ENCODE peak calls at places on chromosomes 2 and 18, in seven cellular contexts. O is HFF-Myc; S is fibroblast of lung; C is astrocyte of the spinal cord; H is NT2/D1; T is thoracic aorta; V is CD8-positive, alpha-beta T cell. E is an unnamed sample.

GRCh38 chr2:231672617-231673347 is 35.5 kb upstream of the PTMA start:
- DNase-seq in O (no peak), S (peak; percentile 60), C (peak; percentile 44), H (no peak), T (no peak), V (no peak), E (no peak)

GRCh38 chr2:102449370-102449974 is 23.6 kb upstream of the SLC9A4 start:
- DNase-seq in O (peak; percentile 12), S (peak; percentile 66), C (peak; percentile 57), H (peak; percentile 35), T (no peak), V (peak; percentile 67), E (peak; percentile 20)

GRCh38 chr2:128596453-128597430 is 278.1 kb upstream of the HS6ST1 start:
- DNase-seq in O (no peak), S (no peak), C (no peak), H (no peak), T (no peak), V (no peak), E (no peak)

GRCh38 chr2:200862532-200863000 is 1.9 kb downstream of the CLK1 start:
- DNase-seq in O (no peak), S (peak; percentile 78), C (peak; percentile 71), H (no peak), T (no peak), V (peak; percentile 62), E (peak; percentile 50)

GRCh38 chr2:9570182-9571060 is 14.8 kb upstream of the ADAM17 start:
- DNase-seq in O (no peak), S (no peak), C (no peak), H (no peak), T (no peak), V (no peak), E (no peak)

GRCh38 chr2:158740591-158740990 is 54.5 kb upstream of the DAPL1 start:
- DNase-seq in O (peak; percentile 72), S (peak; percentile 66), C (no peak), H (no peak), T (no peak), V (no peak), E (no peak)

GRCh38 chr2:239831272-239831731 is 193.8 kb downstream of the NDUFA10 start:
- DNase-seq in O (no peak), S (no peak), C (no peak), H (peak; percentile 63), T (no peak), V (no peak), E (no peak)

GRCh38 chr2:203580846-203581245 is 45.7 kb upstream of the RAPH1 start:
- DNase-seq in O (no peak), S (no peak), C (no peak), H (no peak), T (no peak), V (no peak), E (no peak)

GRCh38 chr2:584863-585823 is 92.1 kb downstream of the TMEM18 start:
- DNase-seq in O (no peak), S (no peak), C (no peak), H (no peak), T (no peak), V (peak; percentile 42), E (peak; percentile 11)

GRCh38 chr2:175251425-175252041 is 70.0 kb upstream of the ATP5MC3 start:
- DNase-seq in O (no peak), S (peak; percentile 68), C (peak; percentile 45), H (peak; percentile 27), T (no peak), V (no peak), E (no peak)

GRCh38 chr18:66993492-66993891 is 389.6 kb upstream of the CDH19 start:
- DNase-seq in O (no peak), S (no peak), C (no peak), H (no peak), T (no peak), V (no peak), E (no peak)

GRCh38 chr2:120488531-120488930 is 142.6 kb downstream of the INHBB start:
- DNase-seq in O (no peak), S (no peak), C (no peak), H (no peak), T (no peak), V (no peak), E (no peak)

GRCh38 chr2:34012728-34013302 is 413.7 kb upstream of the FAM98A start:
- DNase-seq in O (peak; percentile 6), S (peak; percentile 55), C (peak; percentile 40), H (peak; percentile 81), T (no peak), V (no peak), E (no peak)

GRCh38 chr2:232633413-232634318 is at the start of gene EFHD1:
- DNase-seq in O (no peak), S (peak; percentile 43), C (peak; percentile 61), H (peak; percentile 76), T (peak; percentile 46), V (peak; percentile 47), E (peak; percentile 25)

GRCh38 chr2:196464311-196464710 is 175.2 kb upstream of the CCDC150 start:
- DNase-seq in O (no peak), S (peak; percentile 27), C (peak; percentile 24), H (no peak), T (no peak), V (no peak), E (no peak)

GRCh38 chr2:45670646-45671045 is 19.2 kb downstream of the PRKCE start:
- DNase-seq in O (no peak), S (no peak), C (no peak), H (no peak), T (no peak), V (no peak), E (no peak)

GRCh38 chr18:48547456-48548403 is 8.9 kb downstream of the CTIF start:
- DNase-seq in O (peak; percentile 89), S (peak; percentile 80), C (peak; percentile 77), H (no peak), T (peak; percentile 12), V (no peak), E (no peak)

GRCh38 chr2:20201671-20202070 is 23.3 kb downstream of the SDC1 start:
- DNase-seq in O (no peak), S (no peak), C (no peak), H (no peak), T (no peak), V (no peak), E (no peak)

GRCh38 chr2:176163655-176164021 is 6.5 kb downstream of the HOXD3 start:
- DNase-seq in O (no peak), S (no peak), C (no peak), H (no peak), T (no peak), V (no peak), E (no peak)

GRCh38 chr2:25259744-25260124 is 82.0 kb downstream of the DNMT3A start:
- DNase-seq in O (no peak), S (no peak), C (no peak), H (peak; percentile 97), T (no peak), V (no peak), E (no peak)

GRCh38 chr2:237438082-237438925 is 24.3 kb upstream of the COL6A3 start:
- DNase-seq in O (no peak), S (no peak), C (no peak), H (no peak), T (no peak), V (no peak), E (no peak)

GRCh38 chr2:241302759-241303651 is 12.5 kb downstream of the HDLBP start:
- DNase-seq in O (no peak), S (no peak), C (no peak), H (no peak), T (no peak), V (no peak), E (no peak)

GRCh38 chr2:12315224-12315623 is 401.5 kb upstream of the TRIB2 start:
- DNase-seq in O (no peak), S (no peak), C (no peak), H (no peak), T (no peak), V (no peak), E (no peak)

GRCh38 chr2:189411860-189412259 is 29.4 kb upstream of the WDR75 start:
- DNase-seq in O (peak; percentile 76), S (peak; percentile 99), C (peak; percentile 95), H (no peak), T (no peak), V (no peak), E (no peak)

GRCh38 chr2:65558748-65559147 is 126.3 kb upstream of the SPRED2 start:
- DNase-seq in O (no peak), S (no peak), C (no peak), H (no peak), T (no peak), V (no peak), E (no peak)
- H3K4me3 ChIP-seq in O (no peak overlapping the region), S (no peak overlapping the region), C (no peak overlapping the region), H (no peak overlapping the region), T (no peak overlapping the region), V (no peak overlapping the region), E (no peak overlapping the region)

GRCh38 chr18:26546170-26546874 is 2.0 kb downstream of the KCTD1 start:
- DNase-seq in O (no peak), S (peak; percentile 52), C (peak; percentile 64), H (no peak), T (no peak), V (no peak), E (no peak)
- H3K4me3 ChIP-seq in O (peak overlapping the region; percentile 74), S (no peak overlapping the region), C (peak overlapping the region; percentile 68), H (no peak overlapping the region), T (no peak overlapping the region), V (no peak overlapping the region), E (no peak overlapping the region)

DNA sequence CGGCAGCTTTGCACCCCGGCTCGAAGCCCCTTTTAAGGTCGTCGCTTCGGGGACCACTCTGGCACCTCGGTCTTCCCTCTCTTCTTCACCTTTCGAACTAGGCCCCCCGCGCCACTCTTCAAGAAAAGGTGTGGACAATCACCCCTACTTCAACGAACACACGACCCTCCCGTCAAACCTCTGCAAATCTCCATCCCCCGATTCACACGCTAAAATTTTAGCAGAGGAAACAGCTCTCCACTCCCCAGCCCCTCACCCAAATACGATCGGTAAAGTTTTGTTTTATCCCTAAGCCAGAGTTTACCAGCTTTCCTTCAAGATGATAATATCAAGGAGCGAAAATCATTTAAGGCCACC is 85.4 kb downstream of the RBMS1 start:
- DNase-seq in O (no peak), S (no peak), C (no peak), H (no peak), T (no peak), V (no peak), E (no peak)
- H3K4me3 ChIP-seq in O (peak overlapping the region; percentile 46), S (peak overlapping the region; percentile 28), C (peak overlapping the region; percentile 42), H (peak overlapping the region; percentile 48), T (peak overlapping the region; percentile 95), V (no peak overlapping the region), E (peak overlapping the region; percentile 44)

GRCh38 chr2:236167297-236168109 is 683 bp downstream of the GBX2 start:
- DNase-seq in O (no peak), S (peak; percentile 20), C (peak; percentile 55), H (no peak), T (no peak), V (no peak), E (no peak)
- H3K4me3 ChIP-seq in O (no peak overlapping the region), S (no peak overlapping the region), C (peak overlapping the region; percentile 33), H (peak overlapping the region; percentile 80), T (peak overlapping the region; percentile 69), V (no peak overlapping the region), E (no peak overlapping the region)

GRCh38 chr2:54646170-54646927 is 77.1 kb upstream of the EML6 start:
- DNase-seq in O (no peak), S (no peak), C (no peak), H (no peak), T (no peak), V (no peak), E (no peak)
- H3K4me3 ChIP-seq in O (no peak overlapping the region), S (no peak overlapping the region), C (no peak overlapping the region), H (no peak overlapping the region), T (no peak overlapping the region), V (no peak overlapping the region), E (no peak overlapping the region)

E was measured in effector memory CD4-positive, alpha-beta T cell.